ENCODE peak calls at places on chromosomes 16 and 17, in four cellular contexts. One of them, this sample, is unnamed.

GRCh38 chr17:55466671-55467070 is 44.6 kb downstream of the SMIM36 start:
- DNase-seq in ovary: no peak
- DNase-seq in lower leg skin: no peak
- DNase-seq in uterus: no peak
- DNase-seq in this sample: no peak

GRCh38 chr17:74659898-74660297 is 36.4 kb upstream of the CD300E start:
- DNase-seq in ovary: no peak
- DNase-seq in uterus: no peak
- DNase-seq in lower leg skin: no peak
- DNase-seq in this sample: no peak

GRCh38 chr16:6125483-6126259 is 1028.1 kb upstream of the EEF2KMT start:
- DNase-seq in uterus: no peak
- DNase-seq in ovary: no peak
- DNase-seq in lower leg skin: no peak
- DNase-seq in this sample: no peak

GRCh38 chr17:40541060-40541872 is 24.0 kb downstream of the CCR7 start:
- DNase-seq in lower leg skin: no peak
- DNase-seq in uterus: peak
- DNase-seq in ovary: peak
- DNase-seq in this sample: no peak

GRCh38 chr16:59859606-59860402 is 1125.7 kb upstream of the GOT2 start:
- DNase-seq in lower leg skin: no peak
- DNase-seq in ovary: no peak
- DNase-seq in uterus: no peak
- DNase-seq in this sample: no peak

GRCh38 chr17:10789694-10790271 is 14.1 kb downstream of the TMEM238L start:
- DNase-seq in ovary: no peak
- DNase-seq in uterus: no peak
- DNase-seq in lower leg skin: no peak
- DNase-seq in this sample: no peak

GRCh38 chr17:2419526-2419925 is 18.7 kb upstream of the MNT start:
- DNase-seq in ovary: no peak
- DNase-seq in lower leg skin: no peak
- DNase-seq in uterus: no peak
- DNase-seq in this sample: no peak

GRCh38 chr17:45129426-45129939 is 2.8 kb downstream of the PLCD3 start:
- DNase-seq in lower leg skin: no peak
- DNase-seq in ovary: peak
- DNase-seq in uterus: no peak
- DNase-seq in this sample: no peak

GRCh38 chr17:66214893-66215528 is 14.2 kb downstream of the APOH start:
- DNase-seq in uterus: no peak
- DNase-seq in ovary: no peak
- DNase-seq in lower leg skin: no peak
- DNase-seq in this sample: no peak

GRCh38 chr17:72397687-72398086 is 276.9 kb downstream of the SOX9 start:
- DNase-seq in uterus: no peak
- DNase-seq in ovary: no peak
- DNase-seq in lower leg skin: no peak
- DNase-seq in this sample: no peak

GRCh38 chr17:35890774-35891155 is 10.6 kb upstream of the CCL5 start:
- DNase-seq in ovary: no peak
- DNase-seq in lower leg skin: no peak
- DNase-seq in uterus: no peak
- DNase-seq in this sample: no peak

GRCh38 chr16:79366635-79367034 is 233.9 kb downstream of the MAF start:
- DNase-seq in ovary: no peak
- DNase-seq in uterus: no peak
- DNase-seq in lower leg skin: no peak
- DNase-seq in this sample: no peak

GRCh38 chr16:61792194-61792904 is 243.9 kb downstream of the CDH8 start:
- DNase-seq in uterus: no peak
- DNase-seq in ovary: no peak
- DNase-seq in lower leg skin: no peak
- DNase-seq in this sample: no peak

GRCh38 chr17:57001541-57001940 is 23.6 kb downstream of the SCPEP1 start:
- DNase-seq in ovary: no peak
- DNase-seq in uterus: no peak
- DNase-seq in lower leg skin: no peak
- DNase-seq in this sample: no peak

GRCh38 chr17:19549746-19550623 is 16.3 kb downstream of the SLC47A1 start:
- DNase-seq in uterus: no peak
- DNase-seq in lower leg skin: no peak
- DNase-seq in ovary: no peak
- DNase-seq in this sample: no peak

GRCh38 chr17:20944014-20944905 is 98.6 kb downstream of the USP22 start:
- DNase-seq in uterus: no peak
- DNase-seq in ovary: no peak
- DNase-seq in lower leg skin: no peak
- DNase-seq in this sample: no peak
- TF ChIP-seq CTCF in uterus: no peak
- TF ChIP-seq CTCF in ovary: no peak
- TF ChIP-seq CTCF in lower leg skin: no peak
- TF ChIP-seq CTCF in this sample: no peak

DNA sequence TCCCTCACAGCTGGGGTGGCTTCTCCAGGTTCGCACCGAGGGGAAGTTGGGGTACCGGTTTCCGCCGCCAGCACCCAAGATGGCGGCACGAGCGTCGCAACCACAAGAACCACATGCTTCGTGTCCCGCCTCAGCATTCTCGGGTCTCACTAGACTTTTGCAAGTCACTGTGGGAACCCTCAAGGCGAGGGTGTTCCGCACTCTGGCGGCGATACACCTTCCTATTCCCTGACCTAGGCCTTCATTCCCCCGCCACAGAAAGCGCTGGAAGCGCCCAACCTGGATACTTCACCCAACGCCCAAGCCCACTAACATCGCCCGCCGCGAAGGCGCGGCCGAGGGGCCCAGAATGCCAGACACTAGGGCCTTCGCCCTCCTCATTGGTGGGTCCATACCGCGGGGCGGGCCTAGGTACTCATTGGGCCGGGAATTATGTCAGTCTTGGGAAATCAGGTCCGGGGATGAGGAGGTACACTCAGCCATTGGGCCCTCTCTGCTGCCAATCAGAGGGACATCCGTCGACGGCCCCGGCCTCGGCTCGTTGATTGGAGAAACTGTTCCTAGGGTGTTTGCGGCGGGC is 328 bp upstream of the NFE2L1 start:
- DNase-seq in lower leg skin: peak
- DNase-seq in uterus: peak
- DNase-seq in ovary: peak
- DNase-seq in this sample: peak
- TF ChIP-seq POLR2A in lower leg skin: no peak
- TF ChIP-seq POLR2A in uterus: peak
- TF ChIP-seq POLR2A in ovary: peak
- TF ChIP-seq POLR2A in this sample: peak

GRCh38 chr16:9225527-9226316 is 134.3 kb downstream of the HAPSTR1 start:
- DNase-seq in lower leg skin: no peak
- DNase-seq in uterus: no peak
- DNase-seq in ovary: no peak
- DNase-seq in this sample: no peak
- TF ChIP-seq CTCF in lower leg skin: no peak
- TF ChIP-seq CTCF in uterus: no peak
- TF ChIP-seq CTCF in ovary: no peak
- TF ChIP-seq CTCF in this sample: no peak

GRCh38 chr17:42121066-42121769 is at the start of gene KAT2A:
- DNase-seq in lower leg skin: peak
- DNase-seq in uterus: peak
- DNase-seq in ovary: peak
- DNase-seq in this sample: peak
- TF ChIP-seq POLR2A in lower leg skin: no peak
- TF ChIP-seq POLR2A in uterus: peak
- TF ChIP-seq POLR2A in ovary: no peak
- TF ChIP-seq POLR2A in this sample: peak

DNA sequence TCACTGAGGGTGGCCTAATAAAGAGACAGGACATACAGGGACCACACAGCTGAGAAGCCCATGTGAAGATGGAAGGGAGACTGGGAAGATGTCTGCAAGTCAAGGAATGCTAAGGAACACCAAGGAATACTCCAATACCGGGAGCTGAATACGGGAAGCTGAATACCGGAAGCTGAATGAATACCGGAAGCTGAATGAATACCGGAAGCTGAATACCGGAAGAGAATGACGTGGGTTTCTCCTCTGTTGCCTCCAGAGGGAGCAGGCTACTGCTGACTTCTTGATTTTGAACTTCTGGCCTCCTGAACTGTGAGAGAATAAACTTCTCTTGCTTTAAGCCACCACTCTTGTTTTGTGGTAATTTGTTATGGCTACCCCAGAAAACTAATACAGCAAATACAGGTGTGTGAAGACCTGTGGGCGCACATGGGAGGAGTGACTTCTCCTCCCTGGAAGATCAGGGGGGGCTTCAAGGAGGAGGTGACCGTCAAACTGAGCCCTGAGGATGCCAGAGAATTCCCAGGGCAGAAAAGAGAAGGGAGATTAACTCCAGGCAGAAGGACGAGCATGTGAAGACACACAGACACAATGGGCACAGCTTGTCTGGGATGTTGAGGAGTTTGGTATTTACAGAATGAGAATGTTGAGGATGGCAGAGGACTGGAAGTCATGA is 259.9 kb downstream of the IRF8 start:
- DNase-seq in lower leg skin: no peak
- DNase-seq in ovary: no peak
- DNase-seq in uterus: no peak
- DNase-seq in this sample: no peak
- TF ChIP-seq CTCF in lower leg skin: no peak
- TF ChIP-seq CTCF in ovary: no peak
- TF ChIP-seq CTCF in uterus: no peak
- TF ChIP-seq CTCF in this sample: no peak

DNA sequence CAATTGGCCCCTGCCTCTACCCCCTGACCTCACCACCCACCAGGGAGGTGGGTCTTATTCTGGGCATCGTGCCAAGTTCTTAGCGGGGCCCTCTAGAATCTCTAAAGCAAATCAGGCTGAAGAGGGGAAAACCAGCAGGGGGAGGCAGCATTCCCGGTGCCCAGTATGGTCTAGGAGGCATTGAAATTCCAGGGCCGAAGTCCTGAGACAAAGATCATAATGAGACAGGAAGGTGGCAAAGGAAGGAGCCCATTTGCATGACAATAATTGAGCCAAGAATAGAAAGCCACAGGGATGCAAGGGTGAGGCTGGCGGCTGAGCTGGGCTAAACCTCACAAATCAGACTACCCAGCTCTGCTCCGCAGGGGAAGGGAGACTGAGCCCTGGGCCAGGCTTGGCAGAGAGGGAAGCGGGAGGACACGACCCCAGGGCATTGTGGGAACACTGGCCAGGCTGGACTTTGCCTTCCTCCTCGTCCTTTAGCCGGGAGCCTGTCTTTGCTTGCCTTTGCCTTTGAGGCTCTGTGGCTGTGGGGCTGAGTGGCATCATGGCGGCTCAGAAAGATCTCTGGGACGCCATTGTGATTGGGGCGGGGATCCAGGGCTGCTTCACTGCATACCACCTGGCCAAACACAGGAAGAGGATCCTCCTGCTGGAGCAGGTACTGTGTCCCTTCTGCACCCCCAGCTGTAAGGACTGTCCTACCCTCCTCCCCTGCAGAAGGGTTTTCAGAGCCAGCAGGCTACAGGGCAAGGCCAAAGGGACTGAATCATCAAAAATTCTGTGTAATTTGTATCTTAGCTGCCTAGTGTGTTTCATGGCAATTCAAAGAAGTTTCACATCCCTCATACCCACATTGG is at the start of gene PIPOX:
- DNase-seq in lower leg skin: no peak
- DNase-seq in ovary: no peak
- DNase-seq in uterus: no peak
- DNase-seq in this sample: no peak
- TF ChIP-seq POLR2A in lower leg skin: no peak
- TF ChIP-seq POLR2A in ovary: no peak
- TF ChIP-seq POLR2A in uterus: no peak
- TF ChIP-seq POLR2A in this sample: no peak

DNA sequence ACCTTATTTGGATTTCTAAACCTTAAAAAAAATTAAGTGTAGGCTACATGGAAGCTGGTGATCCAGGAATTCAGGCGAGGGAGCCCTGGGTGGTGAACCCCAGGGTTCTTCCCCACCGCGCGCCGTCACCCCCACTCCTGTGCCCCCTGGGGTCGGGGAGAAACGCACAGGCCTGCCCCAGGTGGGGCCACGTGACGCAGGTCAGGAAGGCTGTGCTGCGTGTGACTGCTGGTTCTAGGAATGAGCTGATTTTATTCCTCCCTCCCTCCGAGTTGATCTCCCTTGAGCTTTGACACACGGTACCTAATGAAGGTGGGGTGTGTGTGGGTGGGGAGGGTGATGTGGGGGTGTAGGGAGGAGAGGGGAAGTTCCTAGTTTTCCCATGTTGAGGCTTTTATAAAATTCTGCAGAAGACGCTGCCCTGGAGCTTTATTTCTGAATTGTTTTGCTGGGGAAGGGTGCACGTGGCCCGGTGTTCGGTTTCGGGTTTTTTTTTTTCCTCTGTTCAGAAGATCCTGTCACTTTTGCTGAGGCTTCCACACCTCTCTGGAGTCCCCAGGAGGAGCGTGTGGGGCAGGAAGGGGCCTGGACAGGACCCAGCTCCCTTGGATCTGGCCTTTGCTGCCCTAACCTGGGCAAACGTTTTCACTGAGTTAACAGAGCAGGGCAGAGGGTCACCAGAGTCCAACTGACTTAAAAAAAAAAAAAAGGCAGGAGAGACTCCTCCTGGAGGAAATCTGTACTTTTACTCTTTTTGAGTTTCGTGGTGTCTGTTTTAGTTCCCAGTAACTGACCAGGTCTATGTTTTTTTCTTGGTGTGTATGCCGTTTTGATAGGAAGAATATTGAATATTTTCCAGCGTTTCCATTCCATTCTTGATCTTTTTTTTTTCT is 55.8 kb upstream of the GSE1 start:
- DNase-seq in ovary: no peak
- DNase-seq in lower leg skin: no peak
- DNase-seq in uterus: peak
- DNase-seq in this sample: no peak
- TF ChIP-seq CTCF in ovary: no peak
- TF ChIP-seq CTCF in lower leg skin: no peak
- TF ChIP-seq CTCF in uterus: no peak
- TF ChIP-seq CTCF in this sample: peak

GRCh38 chr17:32894245-32894644 is 17.3 kb upstream of the MYO1D start:
- DNase-seq in ovary: no peak
- DNase-seq in lower leg skin: no peak
- DNase-seq in uterus: no peak
- DNase-seq in this sample: no peak
- TF ChIP-seq POLR2A in ovary: no peak
- TF ChIP-seq POLR2A in lower leg skin: no peak
- TF ChIP-seq POLR2A in uterus: no peak
- TF ChIP-seq POLR2A in this sample: no peak

DNA sequence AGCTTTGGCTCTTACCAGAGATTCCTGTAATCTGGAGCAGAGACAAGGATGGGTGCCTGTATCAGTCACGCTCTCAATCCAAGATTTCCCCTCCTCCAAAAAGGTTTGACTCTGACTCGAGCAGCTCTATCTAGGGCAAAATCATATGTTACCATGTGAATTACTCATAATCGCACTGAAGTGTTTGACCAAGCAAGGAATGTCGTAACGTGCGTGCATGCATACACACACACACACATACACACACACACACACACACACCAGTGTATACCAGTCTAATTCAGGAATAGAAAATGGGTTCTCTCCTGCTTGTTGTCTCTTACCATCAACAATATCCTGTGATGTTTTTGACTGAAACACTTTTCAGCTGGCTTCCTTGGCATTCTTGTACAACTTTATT is 835.1 kb downstream of the KCNJ2 start:
- DNase-seq in uterus: no peak
- DNase-seq in lower leg skin: no peak
- DNase-seq in ovary: no peak
- DNase-seq in this sample: no peak
- TF ChIP-seq CTCF in uterus: no peak
- TF ChIP-seq CTCF in lower leg skin: no peak
- TF ChIP-seq CTCF in ovary: no peak
- TF ChIP-seq CTCF in this sample: no peak

GRCh38 chr16:84647830-84648594 is at the start of gene KLHL36:
- DNase-seq in ovary: peak
- DNase-seq in lower leg skin: peak
- DNase-seq in uterus: peak
- DNase-seq in this sample: peak
- TF ChIP-seq POLR2A in ovary: no peak
- TF ChIP-seq POLR2A in lower leg skin: no peak
- TF ChIP-seq POLR2A in uterus: peak
- TF ChIP-seq POLR2A in this sample: peak

This sample was measured in tibial nerve.